ENCODE peak calls at places on chromosomes 2 and 18, in nine cellular contexts. B is heart left ventricle, M is mammary epithelial cell, O is thoracic aorta, C is cardiac muscle cell, N is left ventricle myocardium inferior, P is AG04450, H is dorsolateral prefrontal cortex, G is tibial artery. Q is an unnamed sample.

GRCh38 chr2:168136392-168136977 is 110.9 kb downstream of the STK39 start:
- DNase-seq in G (no peak), H (no peak), B (no peak), N (no peak), O (no peak), P (no peak), M (peak), C (peak), Q (no peak)

GRCh38 chr2:240919161-240919781 is 13.1 kb downstream of the CROCC2 start:
- DNase-seq in N (peak), C (no peak), M (no peak), G (peak), H (peak), O (no peak), B (peak), P (no peak), Q (peak)

GRCh38 chr2:173884403-173884802 is 80.8 kb downstream of the SP3 start:
- DNase-seq in O (no peak), G (peak), P (no peak), C (peak), M (peak), H (no peak), B (peak), N (peak), Q (peak)

GRCh38 chr18:13558132-13558531 is 168.2 kb downstream of the FAM210A start:
- DNase-seq in N (peak), B (peak), G (no peak), O (no peak), H (no peak), M (peak), C (peak), P (no peak), Q (no peak)

GRCh38 chr18:11274144-11274762 is 124.9 kb upstream of the PIEZO2 start:
- DNase-seq in O (no peak), N (no peak), M (no peak), C (no peak), P (no peak), G (no peak), H (no peak), B (no peak), Q (no peak)

GRCh38 chr2:46379213-46380037 is 82.2 kb downstream of the EPAS1 start:
- DNase-seq in O (no peak), H (no peak), N (no peak), G (no peak), B (no peak), C (peak), P (peak), M (no peak), Q (no peak)

GRCh38 chr2:174014021-174014698 is 49.0 kb upstream of the SP3 start:
- DNase-seq in G (no peak), M (no peak), N (no peak), O (no peak), P (no peak), H (no peak), C (no peak), B (no peak), Q (no peak)

GRCh38 chr18:27728659-27729058 is 448.3 kb downstream of the CDH2 start:
- DNase-seq in B (no peak), P (no peak), O (no peak), C (no peak), G (no peak), N (no peak), H (no peak), M (no peak), Q (no peak)

GRCh38 chr2:210224660-210225460 is at the start of gene ACADL:
- DNase-seq in M (peak), B (peak), G (peak), O (no peak), N (peak), H (no peak), P (no peak), C (peak), Q (peak)

GRCh38 chr2:39008663-39009062 is 112.2 kb downstream of the SOS1 start:
- DNase-seq in G (no peak), M (no peak), H (no peak), O (no peak), P (no peak), B (no peak), N (no peak), C (peak), Q (no peak)

GRCh38 chr2:216696751-216697560 is 1.6 kb upstream of the IGFBP5 start:
- DNase-seq in M (peak), P (no peak), O (no peak), N (no peak), G (no peak), B (no peak), C (peak), H (no peak), Q (no peak)

GRCh38 chr2:146481629-146482028 is 1363.2 kb upstream of the ACVR2A start:
- DNase-seq in B (no peak), O (no peak), M (peak), G (no peak), P (peak), C (peak), N (no peak), H (no peak), Q (no peak)

GRCh38 chr2:85756822-85757435 is 3.1 kb downstream of the ATOH8 start:
- DNase-seq in H (no peak), P (no peak), C (no peak), M (no peak), G (no peak), N (no peak), B (no peak), O (no peak), Q (no peak)

GRCh38 chr2:85759257-85759613 is 5.4 kb downstream of the ATOH8 start:
- DNase-seq in N (no peak), M (no peak), C (no peak), B (no peak), O (no peak), P (no peak), H (no peak), G (no peak), Q (no peak)

GRCh38 chr2:85757860-85758259 is 4.1 kb downstream of the ATOH8 start:
- DNase-seq in O (no peak), N (no peak), H (no peak), G (no peak), P (no peak), M (no peak), C (no peak), B (no peak), Q (no peak)

GRCh38 chr2:85760371-85760770 is 6.6 kb downstream of the ATOH8 start:
- DNase-seq in O (no peak), M (no peak), B (no peak), P (no peak), C (peak), N (no peak), G (no peak), H (no peak), Q (no peak)

GRCh38 chr2:85758361-85759256 is 4.8 kb downstream of the ATOH8 start:
- DNase-seq in O (no peak), P (no peak), C (no peak), B (no peak), G (peak), N (peak), H (no peak), M (no peak), Q (no peak)
- H3K4me3 ChIP-seq in O (peak), P (no peak), C (no peak), B (no peak), G (peak), N (peak), H (no peak), M (no peak), Q (peak)

GRCh38 chr2:28320371-28320770 is 72.3 kb upstream of the FOSL2 start:
- DNase-seq in O (no peak), N (no peak), H (no peak), B (no peak), C (no peak), P (no peak), G (no peak), M (no peak), Q (peak)
- H3K27ac ChIP-seq in O (peak), N (no peak), H (no peak), B (no peak), C (no peak), P (no peak), G (no peak), M (no peak), Q (peak)

GRCh38 chr2:189074496-189074895 is 100.3 kb downstream of the COL3A1 start:
- DNase-seq in P (no peak), M (no peak), O (no peak), N (no peak), H (no peak), C (no peak), B (no peak), G (no peak), Q (no peak)
- TF ChIP-seq CTCF in P (no peak), M (no peak), O (no peak), N (no peak), H (no peak), C (no peak), B (no peak), G (no peak), Q (no peak)

GRCh38 chr2:150076281-150076680 is 411.2 kb downstream of the RND3 start:
- DNase-seq in M (peak), H (no peak), O (no peak), N (no peak), P (no peak), B (no peak), C (peak), G (no peak), Q (no peak)
- H3K4me3 ChIP-seq in M (no peak), H (no peak), O (no peak), N (no peak), P (no peak), B (no peak), C (no peak), G (no peak), Q (no peak)

GRCh38 chr2:96805026-96805425 is 11.0 kb upstream of the CNNM3 start:
- DNase-seq in O (no peak), M (no peak), N (no peak), C (no peak), B (no peak), P (no peak), H (no peak), G (no peak), Q (no peak)
- H3K27ac ChIP-seq in O (no peak), M (no peak), N (no peak), C (no peak), B (no peak), P (no peak), H (no peak), G (no peak), Q (no peak)

GRCh38 chr2:79275197-79275596 is 115.6 kb upstream of the REG3A start:
- DNase-seq in B (no peak), H (no peak), O (no peak), G (no peak), M (no peak), C (no peak), N (no peak), P (no peak), Q (no peak)
- TF ChIP-seq CTCF in B (no peak), H (no peak), O (no peak), G (no peak), M (no peak), C (no peak), N (no peak), P (no peak), Q (no peak)

DNA sequence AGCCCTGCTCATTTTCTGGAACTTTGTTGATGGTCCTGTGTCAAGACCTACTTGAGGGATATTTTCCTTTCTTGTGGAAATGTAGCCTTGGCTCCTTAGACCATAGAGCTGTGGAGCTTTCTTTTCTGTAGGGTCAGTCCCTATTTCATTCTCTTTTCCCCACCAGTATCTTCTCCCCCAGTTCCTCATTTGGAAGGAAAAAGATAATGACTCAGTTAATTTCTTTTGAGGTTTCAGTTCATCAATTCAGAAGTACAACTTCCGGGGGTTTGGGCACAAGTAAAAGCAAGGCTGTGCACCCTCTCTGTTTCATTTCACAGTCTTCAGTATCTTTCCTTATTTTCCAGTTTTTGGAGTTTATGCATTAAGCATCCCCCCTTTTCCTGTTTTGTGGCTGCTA is 70.7 kb downstream of the CDC42EP3 start:
- DNase-seq in O (no peak), N (no peak), G (no peak), P (no peak), M (no peak), H (no peak), C (no peak), B (no peak), Q (no peak)
- H3K4me3 ChIP-seq in O (peak), N (no peak), G (no peak), P (no peak), M (no peak), H (no peak), C (no peak), B (no peak), Q (no peak)

GRCh38 chr2:148338544-148338943 is 306.0 kb upstream of the EPC2 start:
- DNase-seq in H (no peak), B (no peak), C (peak), M (peak), G (no peak), P (peak), O (no peak), N (no peak), Q (no peak)
- H3K27ac ChIP-seq in H (no peak), B (no peak), C (no peak), M (no peak), G (no peak), P (peak), O (no peak), N (no peak), Q (no peak)

GRCh38 chr2:45128580-45128997 is 119.3 kb upstream of the SIX2 start:
- DNase-seq in C (peak), M (peak), N (peak), B (peak), G (no peak), P (peak), O (no peak), H (no peak), Q (peak)
- TF ChIP-seq CTCF in C (peak), M (no peak), N (no peak), B (no peak), G (no peak), P (no peak), O (no peak), H (no peak), Q (no peak)